ENCODE peak calls at places on chromosome 11, in eight cellular contexts. M is A549, K is choroid plexus epithelial cell, H is right lobe of liver, O is uterus, U is BE2C, P is K562, Y is tibial artery. B is an unnamed sample.

GRCh38 chr11:32088117-32088941 is 2.5 kb upstream of the RCN1 start:
- DNase-seq in M (no peak), K (peak), H (peak), O (peak), U (no peak), P (peak), Y (peak), B (peak)

GRCh38 chr11:6962141-6962540 is 35.9 kb downstream of the ZNF215 start:
- DNase-seq in M (no peak), K (no peak), H (no peak), O (no peak), U (no peak), P (no peak), Y (no peak), B (no peak)

GRCh38 chr11:72584933-72585597 is 89.2 kb downstream of the PDE2A start:
- DNase-seq in M (no peak), K (no peak), H (peak), O (no peak), U (no peak), P (no peak), Y (no peak), B (no peak)

GRCh38 chr11:64766881-64767280 is 7.1 kb upstream of the PYGM start:
- DNase-seq in M (no peak), K (no peak), H (peak), O (no peak), U (no peak), P (no peak), Y (peak), B (no peak)

GRCh38 chr11:64021742-64022067 is 14.0 kb upstream of the FLRT1 start:
- DNase-seq in M (no peak), K (no peak), H (no peak), O (no peak), U (no peak), P (peak), Y (no peak), B (no peak)

GRCh38 chr11:64254326-64254725 is 3.0 kb downstream of the PLCB3 start:
- DNase-seq in M (no peak), K (no peak), H (no peak), O (no peak), U (no peak), P (no peak), Y (no peak), B (no peak)

GRCh38 chr11:116869610-116870009 is 32.2 kb upstream of the APOA1 start:
- DNase-seq in M (no peak), K (no peak), H (no peak), O (no peak), U (no peak), P (no peak), Y (no peak), B (no peak)

GRCh38 chr11:70521475-70522260 is 123.3 kb downstream of the CTTN start:
- DNase-seq in M (no peak), K (no peak), H (peak), O (no peak), U (peak), P (no peak), Y (no peak), B (no peak)

GRCh38 chr11:30245621-30246020 is 14.8 kb downstream of the FSHB start:
- DNase-seq in M (no peak), K (peak), H (no peak), O (no peak), U (no peak), P (no peak), Y (no peak), B (no peak)

GRCh38 chr11:76248210-76248609 is 41.9 kb upstream of the WNT11 start:
- DNase-seq in M (peak), K (no peak), H (no peak), O (no peak), U (no peak), P (peak), Y (no peak), B (no peak)
- TF ChIP-seq CTCF in M (peak), K (peak), H (no peak), O (no peak), U (peak), P (peak), Y (no peak), B (peak)

DNA sequence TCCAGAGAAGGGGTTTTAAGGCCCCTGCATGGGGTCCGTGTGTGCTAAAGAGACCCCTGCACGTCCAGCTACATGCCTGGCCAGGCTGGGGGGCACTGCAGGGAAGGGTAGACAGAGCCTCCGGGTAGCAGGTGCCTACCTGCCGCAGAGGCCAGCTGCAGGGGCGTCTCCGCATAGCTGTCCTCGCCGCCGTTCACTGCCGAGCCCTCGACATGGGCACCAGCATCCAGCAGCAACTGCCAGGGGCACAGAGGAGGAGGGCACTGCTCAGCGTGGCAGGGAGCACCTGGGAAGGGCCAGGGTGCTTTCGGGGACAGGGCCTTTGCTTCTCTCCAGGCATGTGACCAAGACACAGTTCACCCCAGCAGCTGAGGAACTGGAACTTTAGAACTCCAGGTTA is 59.7 kb downstream of the NAT10 start:
- DNase-seq in M (no peak), K (no peak), H (no peak), O (no peak), U (no peak), P (no peak), Y (no peak), B (no peak)
- H3K4me3 ChIP-seq in M (no peak), K (no peak), H (no peak), O (no peak), U (no peak), P (no peak), Y (no peak), B (no peak)

GRCh38 chr11:130490682-130491449 is 42.4 kb downstream of the ADAMTS15 start:
- DNase-seq in M (no peak), K (no peak), H (no peak), O (no peak), U (no peak), P (no peak), Y (no peak), B (no peak)

GRCh38 chr11:130489716-130490115 is 41.3 kb downstream of the ADAMTS15 start:
- DNase-seq in M (no peak), K (no peak), H (no peak), O (no peak), U (no peak), P (no peak), Y (no peak), B (no peak)

GRCh38 chr11:130488187-130489026 is 40.0 kb downstream of the ADAMTS15 start:
- DNase-seq in M (no peak), K (no peak), H (no peak), O (no peak), U (no peak), P (no peak), Y (no peak), B (no peak)

GRCh38 chr11:130487390-130488186 is 39.1 kb downstream of the ADAMTS15 start:
- DNase-seq in M (no peak), K (no peak), H (no peak), O (no peak), U (no peak), P (no peak), Y (no peak), B (no peak)

GRCh38 chr11:130489027-130489584 is 40.7 kb downstream of the ADAMTS15 start:
- DNase-seq in M (no peak), K (no peak), H (no peak), O (no peak), U (no peak), P (no peak), Y (no peak), B (no peak)
- TF ChIP-seq CTCF in M (no peak), K (no peak), H (no peak), O (no peak), U (no peak), P (no peak), Y (no peak), B (no peak)

DNA sequence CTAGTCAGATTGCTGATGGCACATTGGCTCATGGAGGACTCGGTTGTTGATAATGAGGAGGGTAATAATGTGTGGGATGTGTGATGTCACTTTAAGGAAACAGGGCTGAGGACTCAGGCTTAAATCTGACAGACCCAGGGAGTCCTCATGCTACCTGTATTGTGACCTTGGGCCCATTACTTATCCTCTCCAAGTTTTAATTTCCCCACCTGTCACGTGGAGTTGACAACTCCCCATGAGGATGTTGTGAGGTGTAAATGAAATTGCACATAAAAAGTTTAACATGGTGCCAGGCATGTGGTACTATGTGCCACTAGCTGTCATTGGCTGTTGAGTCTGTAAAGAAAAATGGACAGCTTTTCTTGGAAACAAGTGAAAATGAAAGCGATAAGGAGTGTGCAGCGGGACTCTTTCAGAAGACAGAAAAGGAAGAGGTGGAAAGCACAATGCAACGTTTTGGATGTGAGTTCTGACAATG is 15.3 kb downstream of the IL10RA start:
- DNase-seq in M (no peak), K (no peak), H (no peak), O (no peak), U (no peak), P (no peak), Y (no peak), B (no peak)
- H3K4me3 ChIP-seq in M (no peak), K (no peak), H (no peak), O (no peak), U (no peak), P (no peak), Y (no peak), B (no peak)

DNA sequence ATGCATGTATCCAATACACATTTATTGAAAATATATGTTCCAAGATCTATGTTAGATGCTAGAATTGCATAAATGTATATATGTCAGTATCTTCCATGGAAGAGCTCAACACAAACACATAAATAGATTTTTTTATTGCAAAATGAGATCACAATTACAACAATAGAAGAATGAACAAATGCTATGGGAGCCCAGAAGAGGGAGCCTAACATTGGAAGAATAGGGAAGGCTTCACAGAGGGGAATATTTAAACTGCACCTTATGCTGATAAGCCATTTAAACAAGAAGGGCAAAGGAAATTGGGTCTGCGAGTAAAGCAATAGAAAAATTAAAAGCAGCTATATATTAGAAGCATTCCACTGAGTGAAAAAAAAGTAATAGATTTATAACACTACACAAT is 96.1 kb upstream of the LRRC55 start:
- DNase-seq in M (peak), K (no peak), H (no peak), O (no peak), U (no peak), P (no peak), Y (no peak), B (no peak)
- TF ChIP-seq CTCF in M (no peak), K (peak), H (no peak), O (no peak), U (no peak), P (no peak), Y (no peak), B (peak)

GRCh38 chr11:122851366-122852011 is 13.2 kb downstream of the CRTAM start:
- DNase-seq in M (no peak), K (no peak), H (no peak), O (no peak), U (no peak), P (no peak), Y (no peak), B (no peak)
- H3K4me3 ChIP-seq in M (no peak), K (no peak), H (no peak), O (no peak), U (no peak), P (no peak), Y (no peak), B (no peak)

B was measured in astrocyte of the spinal cord.